ENCODE peak calls at places on chromosome 13, in four cellular contexts. One of them, this sample, is unnamed. For H3K9me3, the result is how much of the 10 kb centered on the place peaks cover.

GRCh38 chr13:70814684-70815083 is 706.4 kb upstream of the KLHL1 start:
- DNase-seq in ascending aorta: no peak
- DNase-seq in cardiac muscle cell: no peak
- DNase-seq in IMR-90: no peak
- DNase-seq in this sample: no peak

GRCh38 chr13:83365723-83366122 is 516.6 kb downstream of the SLITRK1 start:
- DNase-seq in cardiac muscle cell: no peak
- DNase-seq in IMR-90: no peak
- DNase-seq in ascending aorta: no peak
- DNase-seq in this sample: no peak

GRCh38 chr13:24827799-24828198 is 63.8 kb downstream of the RNF17 start:
- DNase-seq in cardiac muscle cell: no peak
- DNase-seq in IMR-90: no peak
- DNase-seq in ascending aorta: no peak
- DNase-seq in this sample: no peak

GRCh38 chr13:42971670-42972355 is 20.2 kb downstream of the EPSTI1 start:
- DNase-seq in IMR-90: peak
- DNase-seq in cardiac muscle cell: peak
- DNase-seq in ascending aorta: no peak
- DNase-seq in this sample: no peak

GRCh38 chr13:41463823-41464602 is 6.7 kb downstream of the RGCC start:
- DNase-seq in IMR-90: no peak
- DNase-seq in ascending aorta: no peak
- DNase-seq in cardiac muscle cell: no peak
- DNase-seq in this sample: no peak

GRCh38 chr13:62356977-62357376 is 941.3 kb upstream of the PCDH20 start:
- DNase-seq in ascending aorta: no peak
- DNase-seq in cardiac muscle cell: no peak
- DNase-seq in IMR-90: peak
- DNase-seq in this sample: no peak

GRCh38 chr13:69690999-69691398 is 416.6 kb upstream of the ATXN8OS start:
- DNase-seq in IMR-90: no peak
- DNase-seq in cardiac muscle cell: no peak
- DNase-seq in ascending aorta: no peak
- DNase-seq in this sample: no peak

GRCh38 chr13:95118541-95119324 is 182.5 kb downstream of the ABCC4 start:
- DNase-seq in IMR-90: no peak
- DNase-seq in ascending aorta: no peak
- DNase-seq in cardiac muscle cell: no peak
- DNase-seq in this sample: no peak

GRCh38 chr13:95698047-95698749 is 21.3 kb downstream of the DNAJC3 start:
- DNase-seq in ascending aorta: no peak
- DNase-seq in cardiac muscle cell: peak
- DNase-seq in IMR-90: peak
- DNase-seq in this sample: no peak

GRCh38 chr13:60369242-60369641 is 27.8 kb upstream of the TDRD3 start:
- DNase-seq in cardiac muscle cell: peak
- DNase-seq in ascending aorta: no peak
- DNase-seq in IMR-90: peak
- DNase-seq in this sample: no peak

GRCh38 chr13:40080676-40081075 is 425.2 kb downstream of the COG6 start:
- DNase-seq in IMR-90: no peak
- DNase-seq in ascending aorta: no peak
- DNase-seq in cardiac muscle cell: no peak
- DNase-seq in this sample: no peak

GRCh38 chr13:25840931-25841330 is 210.9 kb downstream of the SHISA2 start:
- DNase-seq in IMR-90: no peak
- DNase-seq in ascending aorta: no peak
- DNase-seq in cardiac muscle cell: no peak
- DNase-seq in this sample: no peak

GRCh38 chr13:110379905-110380341 is 72.8 kb downstream of the COL4A2 start:
- DNase-seq in cardiac muscle cell: peak
- DNase-seq in IMR-90: peak
- DNase-seq in ascending aorta: no peak
- DNase-seq in this sample: no peak

GRCh38 chr13:94079876-94080275 is 399.6 kb downstream of the DCT start:
- DNase-seq in cardiac muscle cell: peak
- DNase-seq in ascending aorta: no peak
- DNase-seq in IMR-90: peak
- DNase-seq in this sample: no peak

GRCh38 chr13:113973218-113974164 is at the start of gene C13orf46:
- DNase-seq in ascending aorta: no peak
- DNase-seq in IMR-90: no peak
- DNase-seq in cardiac muscle cell: no peak
- DNase-seq in this sample: no peak

GRCh38 chr13:60755380-60756163 is 358.6 kb downstream of the TDRD3 start:
- DNase-seq in cardiac muscle cell: no peak
- DNase-seq in ascending aorta: no peak
- DNase-seq in IMR-90: no peak
- DNase-seq in this sample: no peak

GRCh38 chr13:21240586-21240985 is 64.1 kb downstream of the MRPL57 start:
- DNase-seq in cardiac muscle cell: peak
- DNase-seq in ascending aorta: no peak
- DNase-seq in IMR-90: peak
- DNase-seq in this sample: no peak

DNA sequence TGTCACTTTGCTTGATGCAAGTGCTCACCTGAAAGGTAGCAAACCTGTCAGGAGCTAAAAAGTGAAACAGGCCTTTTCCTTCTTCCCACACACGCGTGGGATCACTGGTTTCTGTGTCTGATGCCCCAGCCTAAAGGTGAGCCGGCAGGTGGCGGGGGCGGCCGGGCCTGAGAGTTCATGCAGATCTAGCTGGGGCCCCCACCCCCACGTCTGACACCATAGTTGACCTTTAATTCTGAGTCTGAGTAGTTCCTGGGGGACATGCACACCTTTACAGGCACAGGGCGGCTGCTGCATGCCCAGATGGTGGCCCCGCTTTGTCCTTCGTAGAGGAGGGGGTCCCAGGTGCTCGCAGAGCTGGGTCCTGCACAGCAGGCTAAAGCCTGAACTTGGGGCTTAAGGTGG is 345.3 kb downstream of the TEX29 start:
- DNase-seq in IMR-90: no peak
- DNase-seq in ascending aorta: no peak
- DNase-seq in cardiac muscle cell: no peak
- DNase-seq in this sample: no peak
- H3K9me3 ChIP-seq in IMR-90: under half
- H3K9me3 ChIP-seq in ascending aorta: under half
- H3K9me3 ChIP-seq in cardiac muscle cell: under half
- H3K9me3 ChIP-seq in this sample: under half

GRCh38 chr13:99955747-99956472 is 15.7 kb downstream of the ZIC5 start:
- DNase-seq in ascending aorta: no peak
- DNase-seq in IMR-90: peak
- DNase-seq in cardiac muscle cell: peak
- DNase-seq in this sample: no peak
- H3K4me3 ChIP-seq in ascending aorta: peak
- H3K4me3 ChIP-seq in IMR-90: no peak
- H3K4me3 ChIP-seq in cardiac muscle cell: peak
- H3K4me3 ChIP-seq in this sample: no peak

GRCh38 chr13:46527237-46527636 is 25.7 kb upstream of the LRCH1 start:
- DNase-seq in ascending aorta: no peak
- DNase-seq in IMR-90: no peak
- DNase-seq in cardiac muscle cell: no peak
- DNase-seq in this sample: no peak

GRCh38 chr13:46526763-46527162 is 26.2 kb upstream of the LRCH1 start:
- DNase-seq in ascending aorta: no peak
- DNase-seq in cardiac muscle cell: no peak
- DNase-seq in IMR-90: no peak
- DNase-seq in this sample: no peak

GRCh38 chr13:46530084-46530935 is 22.7 kb upstream of the LRCH1 start:
- DNase-seq in ascending aorta: no peak
- DNase-seq in IMR-90: peak
- DNase-seq in cardiac muscle cell: peak
- DNase-seq in this sample: no peak

GRCh38 chr13:46531953-46532352 is 21.0 kb upstream of the LRCH1 start:
- DNase-seq in cardiac muscle cell: no peak
- DNase-seq in ascending aorta: no peak
- DNase-seq in IMR-90: no peak
- DNase-seq in this sample: no peak

DNA sequence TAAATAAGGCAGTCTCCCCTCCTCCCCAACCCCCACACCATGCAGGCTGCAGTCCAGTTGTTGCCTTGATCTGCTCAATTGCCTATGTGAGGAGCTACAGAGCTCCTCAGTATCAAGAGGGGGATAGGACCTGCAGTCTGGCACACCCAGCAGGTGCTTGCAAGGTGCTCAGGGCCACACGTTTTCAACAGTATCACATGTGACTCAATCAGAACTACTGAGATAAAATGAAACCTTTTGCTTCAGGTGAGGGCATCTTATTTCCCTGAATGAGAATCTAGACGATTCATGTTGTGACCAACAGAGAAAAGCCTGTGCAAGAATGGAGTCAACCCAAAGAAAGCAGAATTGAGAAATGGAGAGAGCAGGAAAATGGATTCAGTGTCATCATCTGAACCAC is 23.5 kb upstream of the LRCH1 start:
- DNase-seq in IMR-90: no peak
- DNase-seq in cardiac muscle cell: no peak
- DNase-seq in ascending aorta: no peak
- DNase-seq in this sample: peak
- H3K9me3 ChIP-seq in IMR-90: under half
- H3K9me3 ChIP-seq in cardiac muscle cell: under half
- H3K9me3 ChIP-seq in ascending aorta: under half
- H3K9me3 ChIP-seq in this sample: under half

GRCh38 chr13:48410199-48410598 is 2.7 kb downstream of the LPAR6 start:
- DNase-seq in cardiac muscle cell: no peak
- DNase-seq in IMR-90: no peak
- DNase-seq in ascending aorta: no peak
- DNase-seq in this sample: peak
- H3K4me3 ChIP-seq in cardiac muscle cell: no peak
- H3K4me3 ChIP-seq in IMR-90: no peak
- H3K4me3 ChIP-seq in ascending aorta: peak
- H3K4me3 ChIP-seq in this sample: peak

DNA sequence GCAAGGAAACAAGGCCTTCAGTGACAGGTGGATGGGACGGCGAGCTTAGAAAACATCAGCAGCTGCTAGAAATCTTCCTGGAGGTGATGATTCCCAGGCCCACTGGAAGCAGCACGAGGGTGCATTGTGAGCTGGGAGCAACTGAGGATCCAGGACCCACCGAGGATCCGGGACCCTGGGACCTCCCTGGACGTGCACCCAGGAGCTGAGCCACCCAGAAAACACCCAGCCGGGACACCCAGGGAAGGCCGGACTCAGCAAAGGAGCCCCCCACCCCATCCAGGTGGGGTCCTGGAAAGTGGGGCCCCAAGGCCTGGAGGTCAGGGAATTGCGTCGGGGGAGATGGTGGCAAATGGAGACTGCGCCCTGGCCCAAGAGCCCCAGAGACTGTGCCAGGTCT is 22.3 kb upstream of the SPACA7 start:
- DNase-seq in IMR-90: no peak
- DNase-seq in cardiac muscle cell: no peak
- DNase-seq in ascending aorta: no peak
- DNase-seq in this sample: no peak
- H3K9me3 ChIP-seq in IMR-90: under half
- H3K9me3 ChIP-seq in cardiac muscle cell: under half
- H3K9me3 ChIP-seq in ascending aorta: under half
- H3K9me3 ChIP-seq in this sample: under half

This sample was measured in CD4-positive, CD25-positive, alpha-beta regulatory T cell.